ENCODE peak calls at places on chromosomes 6 and 20, in seven cellular contexts. R, F, Z, L, H, J and B are unnamed samples.

GRCh38 chr6:11738681-11739375 is 39.8 kb downstream of the ADTRP start:
- DNase-seq in L (no peak), F (no peak), Z (no peak), J (peak), R (no peak), H (no peak), B (no peak)

GRCh38 chr20:63738687-63739128 is 868 bp upstream of the SLC2A4RG start:
- DNase-seq in L (peak), R (peak), J (no peak), Z (peak), H (peak), F (peak), B (no peak)

GRCh38 chr6:110178626-110179405 is 654 bp downstream of the WASF1 start:
- DNase-seq in R (peak), Z (peak), J (peak), L (peak), H (peak), F (peak), B (peak)

GRCh38 chr6:45900808-45901752 is 114.6 kb downstream of the CLIC5 start:
- DNase-seq in F (peak), R (peak), L (no peak), H (peak), Z (peak), J (no peak), B (no peak)

GRCh38 chr6:165448210-165448609 is 138.8 kb upstream of the C6orf118 start:
- DNase-seq in F (no peak), H (no peak), L (no peak), Z (no peak), J (no peak), R (no peak), B (no peak)

GRCh38 chr20:10288954-10289646 is 70.5 kb downstream of the SNAP25 start:
- DNase-seq in H (no peak), R (no peak), J (no peak), Z (no peak), L (no peak), F (no peak), B (no peak)

GRCh38 chr20:17619351-17620093 is 49.6 kb downstream of the DSTN start:
- DNase-seq in R (no peak), H (no peak), F (no peak), L (no peak), Z (no peak), J (no peak), B (no peak)

GRCh38 chr20:21100590-21101452 is 5.3 kb downstream of the LINC00237 start:
- DNase-seq in J (no peak), Z (peak), H (peak), L (no peak), F (peak), R (peak), B (peak)

GRCh38 chr6:9126845-9127560 is 691.7 kb upstream of the SLC35B3 start:
- DNase-seq in R (peak), H (peak), F (peak), J (no peak), Z (peak), L (no peak), B (peak)

GRCh38 chr6:124441430-124441829 is 520.8 kb upstream of the RNF217 start:
- DNase-seq in H (no peak), L (no peak), Z (no peak), F (no peak), J (peak), R (no peak), B (no peak)

GRCh38 chr6:149224399-149224798 is 93.1 kb upstream of the TAB2 start:
- DNase-seq in H (no peak), L (no peak), Z (no peak), R (no peak), F (no peak), J (no peak), B (no peak)

GRCh38 chr6:159692303-159693127 is 526 bp downstream of the SOD2 start:
- DNase-seq in J (no peak), Z (no peak), R (peak), L (peak), F (peak), H (peak), B (no peak)

GRCh38 chr6:78436335-78436734 is 431.0 kb upstream of the IRAK1BP1 start:
- DNase-seq in F (peak), Z (peak), R (peak), J (no peak), L (peak), H (peak), B (peak)

GRCh38 chr6:22036267-22036666 is 260.6 kb downstream of the PRL start:
- DNase-seq in J (peak), Z (no peak), F (no peak), H (peak), R (no peak), L (no peak), B (peak)

GRCh38 chr20:19729672-19730071 is 28.4 kb upstream of the RIN2 start:
- DNase-seq in J (no peak), R (no peak), H (no peak), L (no peak), Z (no peak), F (no peak), B (no peak)

GRCh38 chr6:160750276-160750689 is 48.2 kb downstream of the PLG start:
- DNase-seq in R (no peak), Z (no peak), F (no peak), L (no peak), J (no peak), H (no peak), B (no peak)

GRCh38 chr20:9156529-9157280 is 87.8 kb downstream of the PLCB4 start:
- DNase-seq in J (no peak), H (no peak), F (no peak), L (no peak), R (no peak), Z (peak), B (peak)

GRCh38 chr20:50017160-50017559 is 34.4 kb downstream of the SNAI1 start:
- DNase-seq in H (no peak), R (no peak), J (no peak), L (no peak), F (no peak), Z (no peak), B (no peak)

GRCh38 chr20:47456952-47457724 is 44.5 kb upstream of the NCOA3 start:
- DNase-seq in L (no peak), Z (peak), R (peak), H (peak), J (no peak), F (peak), B (peak)

GRCh38 chr6:21754891-21755290 is 161.3 kb downstream of the SOX4 start:
- DNase-seq in J (no peak), R (peak), L (no peak), Z (no peak), H (peak), F (peak), B (peak)

GRCh38 chr20:61850457-61850856 is 215.2 kb downstream of the TAF4 start:
- DNase-seq in F (no peak), L (no peak), J (no peak), R (peak), Z (peak), H (no peak), B (no peak)

GRCh38 chr6:11830105-11830504 is 51.5 kb upstream of the ADTRP start:
- DNase-seq in J (no peak), F (peak), H (no peak), L (no peak), Z (no peak), R (no peak), B (no peak)

GRCh38 chr20:59579404-59580207 is 24.7 kb upstream of the PHACTR3 start:
- DNase-seq in J (no peak), Z (no peak), H (no peak), R (no peak), F (no peak), L (no peak), B (no peak)

GRCh38 chr6:56724455-56724854 is 81.8 kb upstream of the DST start:
- DNase-seq in R (peak), L (no peak), Z (peak), J (no peak), F (peak), H (peak), B (peak)

GRCh38 chr6:44161997-44162338 is 3.3 kb downstream of the CAPN11 start:
- DNase-seq in J (peak), L (no peak), R (peak), Z (peak), F (no peak), H (peak), B (peak)

GRCh38 chr6:8579372-8579771 is 144.0 kb upstream of the SLC35B3 start:
- DNase-seq in R (no peak), H (no peak), Z (no peak), F (no peak), L (no peak), J (no peak), B (no peak)

GRCh38 chr20:10576411-10576810 is 97.4 kb downstream of the JAG1 start:
- DNase-seq in Z (peak), L (no peak), H (no peak), R (peak), F (peak), J (no peak), B (no peak)

GRCh38 chr20:49894073-49894470 is 21.3 kb downstream of the SPATA2 start:
- DNase-seq in Z (no peak), H (no peak), F (no peak), J (no peak), L (no peak), R (no peak), B (no peak)

GRCh38 chr20:1422756-1423155 is 29.9 kb upstream of the FKBP1A start:
- DNase-seq in L (no peak), H (no peak), R (no peak), F (no peak), Z (no peak), J (no peak), B (peak)

GRCh38 chr6:15987569-15987968 is 141.3 kb upstream of the MYLIP start:
- DNase-seq in F (peak), J (no peak), Z (no peak), H (peak), L (no peak), R (peak), B (peak)

GRCh38 chr20:43681991-43682410 is 15.1 kb downstream of the MYBL2 start:
- DNase-seq in Z (no peak), R (no peak), L (no peak), J (no peak), H (no peak), F (no peak), B (no peak)

GRCh38 chr20:51174536-51174935 is 151.6 kb upstream of the KCNG1 start:
- DNase-seq in R (no peak), J (no peak), L (no peak), F (no peak), Z (no peak), H (no peak), B (no peak)

GRCh38 chr6:24720131-24720603 is 1.2 kb upstream of the C6orf62 start:
- DNase-seq in R (peak), L (peak), F (peak), J (no peak), H (peak), Z (peak), B (peak)

GRCh38 chr6:32665621-32666140 is 776 bp downstream of the HLA-DQB1 start:
- DNase-seq in H (no peak), J (no peak), Z (no peak), F (no peak), L (no peak), R (no peak), B (no peak)

GRCh38 chr6:138187156-138187555 is 25.4 kb downstream of the ARFGEF3 start:
- DNase-seq in H (no peak), R (no peak), J (no peak), L (no peak), F (no peak), Z (no peak), B (no peak)

GRCh38 chr6:138182939-138183791 is 21.4 kb downstream of the ARFGEF3 start:
- DNase-seq in Z (no peak), L (no peak), F (no peak), H (no peak), R (no peak), J (no peak), B (no peak)

GRCh38 chr6:138188278-138188923 is 26.7 kb downstream of the ARFGEF3 start:
- DNase-seq in F (no peak), R (no peak), H (no peak), L (peak), J (no peak), Z (no peak), B (no peak)

GRCh38 chr6:138184230-138184629 is 22.5 kb downstream of the ARFGEF3 start:
- DNase-seq in F (no peak), L (no peak), J (no peak), H (no peak), R (no peak), Z (no peak), B (no peak)

GRCh38 chr6:138183792-138184134 is 22.0 kb downstream of the ARFGEF3 start:
- DNase-seq in R (no peak), Z (no peak), J (no peak), L (no peak), F (no peak), H (no peak), B (no peak)
- H3K4me3 ChIP-seq in R (no peak), Z (no peak), J (no peak), L (no peak), F (no peak), H (no peak), B (no peak)

GRCh38 chr6:104958720-104959452 is 2.0 kb downstream of the LIN28B start:
- DNase-seq in Z (no peak), R (no peak), F (peak), H (no peak), L (no peak), J (no peak), B (no peak)
- H3K4me3 ChIP-seq in Z (no peak), R (no peak), F (peak), H (no peak), L (no peak), J (no peak), B (no peak)

GRCh38 chr20:36303831-36304230 is 2.3 kb upstream of the DLGAP4 start:
- DNase-seq in J (no peak), F (no peak), L (no peak), R (no peak), Z (no peak), H (no peak), B (no peak)

GRCh38 chr20:36307412-36308317 is 1.5 kb downstream of the DLGAP4 start:
- DNase-seq in R (no peak), F (no peak), H (no peak), J (no peak), L (no peak), Z (no peak), B (no peak)

GRCh38 chr20:36306557-36307411 is 645 bp downstream of the DLGAP4 start:
- DNase-seq in H (no peak), R (no peak), L (no peak), F (no peak), Z (no peak), J (no peak), B (no peak)

GRCh38 chr20:36304786-36305495 is 1.2 kb upstream of the DLGAP4 start:
- DNase-seq in Z (no peak), L (no peak), F (no peak), J (no peak), H (peak), R (no peak), B (no peak)

GRCh38 chr20:36305602-36306556 is at the start of gene DLGAP4:
- DNase-seq in Z (no peak), L (no peak), F (no peak), H (no peak), R (no peak), J (no peak), B (no peak)
- H3K4me3 ChIP-seq in Z (no peak), L (no peak), F (no peak), H (no peak), R (no peak), J (no peak), B (no peak)

GRCh38 chr20:5608448-5609161 is 141.6 kb upstream of the SHLD1 start:
- DNase-seq in R (peak), J (no peak), F (peak), H (peak), Z (peak), L (peak), B (peak)
- H3K4me3 ChIP-seq in R (peak), J (no peak), F (peak), H (peak), Z (peak), L (no peak), B (peak)